ENCODE peak calls at places on chromosomes 16 and 17, in eight cellular contexts. O is left ventricle myocardium inferior; C is stimulated activated naive CD4-positive, alpha-beta T cell; P is nucleus accumbens; K is activated B cell treated with CpG ODN at 0.5 μM for 24 hours; V is effector CD4-positive, alpha-beta T cell; J is CD8-positive, alpha-beta T cell; Q is stimulated activated CD8-positive, alpha-beta memory T cell treated with anti-CD3 and anti-CD28 coated beads, Interleukin-4, amount 100 ng/mL, for 24 hours. B is an unnamed sample.

GRCh38 chr17:16371742-16372141 is 9.1 kb upstream of the UBB start:
- DNase-seq in P (no peak), Q (no peak), J (no peak), C (no peak), K (no peak), V (no peak), O (no peak), B (peak)

GRCh38 chr16:24917236-24917635 is 71.5 kb downstream of the SLC5A11 start:
- DNase-seq in J (no peak), C (no peak), K (no peak), V (no peak), Q (no peak), P (no peak), O (no peak), B (no peak)

GRCh38 chr17:63477471-63478440 is 895 bp downstream of the ACE start:
- DNase-seq in P (peak), Q (no peak), C (no peak), K (no peak), V (no peak), O (no peak), J (no peak), B (peak)

GRCh38 chr16:75559564-75560372 is 3.7 kb upstream of the TMEM231 start:
- DNase-seq in P (no peak), V (no peak), K (no peak), J (no peak), O (no peak), C (no peak), Q (no peak), B (no peak)

GRCh38 chr17:46984892-46985291 is 5.8 kb upstream of the RPRML start:
- DNase-seq in C (no peak), Q (no peak), J (no peak), O (no peak), K (no peak), V (no peak), P (no peak), B (peak)

GRCh38 chr16:23833960-23834685 is 1.7 kb upstream of the PRKCB start:
- DNase-seq in P (no peak), V (no peak), J (no peak), O (no peak), K (no peak), Q (no peak), C (no peak), B (no peak)

GRCh38 chr17:30921544-30922196 is at the start of gene ADAP2:
- DNase-seq in O (peak), K (peak), Q (no peak), P (peak), V (no peak), J (no peak), C (no peak), B (no peak)

GRCh38 chr17:18925187-18925586 is 26.8 kb upstream of the SLC5A10 start:
- DNase-seq in O (no peak), P (no peak), K (no peak), J (no peak), V (no peak), C (no peak), Q (no peak), B (no peak)

GRCh38 chr17:75854111-75854748 is 905 bp downstream of the WBP2 start:
- DNase-seq in O (no peak), P (no peak), C (no peak), J (no peak), Q (no peak), V (no peak), K (no peak), B (peak)

B was measured in endothelial cell of umbilical vein.